ENCODE peak calls at places on chromosomes 3 and 15, in five cellular contexts. V is right cardiac atrium; W is stimulated activated effector memory CD8-positive, alpha-beta T cell treated with anti-CD3 and anti-CD28 coated beads, Interleukin-12 subunit alpha, Interleukin-12 subunit beta, amount 100 ng/mL, for 72 hours; M is A172; P is neural crest cell. I is an unnamed sample.

GRCh38 chr15:63999177-63999576 is 47.1 kb downstream of the DAPK2 start:
- DNase-seq in V (no peak), W (no peak), M (no peak), P (no peak), I (peak; percentile 55)

GRCh38 chr15:88844749-88845386 is 41.6 kb downstream of the ACAN start:
- DNase-seq in V (no peak), W (no peak), M (no peak), P (no peak), I (no peak)

GRCh38 chr15:68421798-68422402 is 10.1 kb downstream of the ITGA11 start:
- DNase-seq in V (no peak), W (no peak), M (peak; percentile 7), P (no peak), I (peak; percentile 4)

GRCh38 chr3:126129408-126129891 is 45.5 kb upstream of the SLC41A3 start:
- DNase-seq in V (peak; percentile 72), W (no peak), M (peak; percentile 65), P (no peak), I (peak; percentile 83)

GRCh38 chr3:41267975-41268640 is 68.8 kb downstream of the CTNNB1 start:
- DNase-seq in V (no peak), W (no peak), M (peak; percentile 92), P (no peak), I (no peak)

GRCh38 chr15:89091667-89092220 is 3.5 kb downstream of the ABHD2 start:
- DNase-seq in V (no peak), W (no peak), M (no peak), P (no peak), I (no peak)

GRCh38 chr3:157647820-157648219 is 144.6 kb upstream of the VEPH1 start:
- DNase-seq in V (no peak), W (no peak), M (no peak), P (no peak), I (no peak)

GRCh38 chr15:70486451-70487379 is 276.6 kb downstream of the UACA start:
- DNase-seq in V (no peak), W (peak; percentile 70), M (no peak), P (no peak), I (no peak)

GRCh38 chr3:153357436-153357835 is 195.4 kb downstream of the RAP2B start:
- DNase-seq in V (no peak), W (no peak), M (no peak), P (no peak), I (no peak)

GRCh38 chr3:27483117-27484001 is 825 bp downstream of the SLC4A7 start:
- DNase-seq in V (peak; percentile 83), W (peak; percentile 24), M (peak; percentile 60), P (peak; percentile 46), I (peak; percentile 60)

GRCh38 chr3:71514621-71515020 is 68.9 kb downstream of the FOXP1 start:
- DNase-seq in V (no peak), W (no peak), M (peak; percentile 37), P (no peak), I (no peak)

GRCh38 chr3:129554356-129555120 is 11.6 kb downstream of the H1-8 start:
- DNase-seq in V (peak; percentile 67), W (no peak), M (no peak), P (no peak), I (no peak)

GRCh38 chr3:98978068-98978811 is 76.7 kb upstream of the DCBLD2 start:
- DNase-seq in V (no peak), W (no peak), M (no peak), P (no peak), I (no peak)

GRCh38 chr3:53182759-53183355 is 21.8 kb downstream of the PRKCD start:
- DNase-seq in V (no peak), W (no peak), M (no peak), P (no peak), I (no peak)

GRCh38 chr3:32239638-32240550 is 1.4 kb downstream of the CMTM8 start:
- DNase-seq in V (no peak), W (no peak), M (no peak), P (peak; percentile 6), I (no peak)

GRCh38 chr3:39146083-39146501 is 7.3 kb downstream of the CSRNP1 start:
- DNase-seq in V (peak; percentile 75), W (no peak), M (peak; percentile 72), P (no peak), I (peak; percentile 89)

GRCh38 chr15:69100821-69101220 is 59.6 kb upstream of the GLCE start:
- DNase-seq in V (no peak), W (no peak), M (no peak), P (no peak), I (no peak)

GRCh38 chr3:171457263-171458055 is 2.7 kb downstream of the TNIK start:
- DNase-seq in V (no peak), W (no peak), M (no peak), P (peak; percentile 14), I (no peak)

GRCh38 chr15:79769081-79769481 is 127.7 kb downstream of the MTHFS start:
- DNase-seq in V (no peak), W (no peak), M (peak; percentile 3), P (no peak), I (peak; percentile 22)

GRCh38 chr15:87477759-87478687 is 778.5 kb downstream of the NTRK3 start:
- DNase-seq in V (peak; percentile 39), W (no peak), M (peak; percentile 76), P (no peak), I (peak; percentile 89)

GRCh38 chr3:71072288-71072687 is 511.2 kb downstream of the FOXP1 start:
- DNase-seq in V (no peak), W (no peak), M (no peak), P (no peak), I (no peak)

GRCh38 chr15:60392986-60393811 is 4.6 kb downstream of the ANXA2 start:
- DNase-seq in V (peak; percentile 57), W (no peak), M (peak; percentile 98), P (no peak), I (peak; percentile 94)

GRCh38 chr15:84886984-84887299 is 2.5 kb downstream of the SLC28A1 start:
- DNase-seq in V (no peak), W (no peak), M (no peak), P (no peak), I (no peak)

GRCh38 chr3:42376397-42376798 is 34.0 kb downstream of the LYZL4 start:
- DNase-seq in V (peak; percentile 70), W (peak; percentile 4), M (peak; percentile 69), P (no peak), I (peak; percentile 52)

GRCh38 chr3:196134691-196135090 is 52.8 kb upstream of the TFRC start:
- DNase-seq in V (no peak), W (no peak), M (no peak), P (no peak), I (no peak)

GRCh38 chr3:194775731-194776130 is 90.0 kb downstream of the FAM43A start:
- DNase-seq in V (no peak), W (no peak), M (no peak), P (no peak), I (no peak)

GRCh38 chr3:72488736-72489030 is 359.6 kb downstream of the SHQ1 start:
- DNase-seq in V (no peak), W (no peak), M (peak; percentile 65), P (no peak), I (no peak)

GRCh38 chr3:197613187-197613586 is 57.4 kb upstream of the BDH1 start:
- DNase-seq in V (no peak), W (no peak), M (no peak), P (no peak), I (no peak)

GRCh38 chr3:43949594-43949993 is 258.9 kb downstream of the ABHD5 start:
- DNase-seq in V (no peak), W (no peak), M (no peak), P (no peak), I (no peak)

GRCh38 chr3:198061119-198062067 is 101.4 kb downstream of the LMLN start:
- DNase-seq in V (no peak), W (no peak), M (no peak), P (no peak), I (no peak)

GRCh38 chr15:33839540-33839939 is 128.8 kb upstream of the CHRM5 start:
- DNase-seq in V (no peak), W (no peak), M (no peak), P (no peak), I (no peak)

GRCh38 chr15:66401130-66402021 is 14.7 kb downstream of the MAP2K1 start:
- DNase-seq in V (no peak), W (no peak), M (peak; percentile 40), P (no peak), I (no peak)

GRCh38 chr15:97998307-97999071 is 38.0 kb downstream of the ARRDC4 start:
- DNase-seq in V (no peak), W (no peak), M (peak; percentile 72), P (no peak), I (no peak)

GRCh38 chr3:5891721-5892120 is 704.2 kb downstream of the EDEM1 start:
- DNase-seq in V (no peak), W (no peak), M (no peak), P (no peak), I (no peak)

GRCh38 chr3:34947849-34948248 is 691.5 kb upstream of the ARPP21 start:
- DNase-seq in V (no peak), W (no peak), M (peak; percentile 87), P (no peak), I (no peak)